ENCODE peak calls at places on chromosomes 7 and 10, in five cellular contexts. One of them, this sample, is unnamed.

GRCh38 chr7:82507365-82507975 is 63.9 kb upstream of the CACNA2D1 start:
- DNase-seq in M059J: no peak
- DNase-seq in psoas muscle: no peak
- DNase-seq in aorta: no peak
- DNase-seq in stimulated activated CD4-positive, alpha-beta T cell treated with anti-CD3 and anti-CD28 coated beads, Interleukin-1b, Interleukin-23, amount 100 ng/mL, for 1 hour: no peak
- DNase-seq in this sample: no peak

GRCh38 chr10:97724341-97724941 is 10.9 kb downstream of the MARVELD1 start:
- DNase-seq in aorta: peak; percentile 79
- DNase-seq in M059J: no peak
- DNase-seq in psoas muscle: peak; percentile 42
- DNase-seq in stimulated activated CD4-positive, alpha-beta T cell treated with anti-CD3 and anti-CD28 coated beads, Interleukin-1b, Interleukin-23, amount 100 ng/mL, for 1 hour: no peak
- DNase-seq in this sample: no peak

GRCh38 chr7:13894956-13895355 is 94.5 kb downstream of the ETV1 start:
- DNase-seq in aorta: no peak
- DNase-seq in M059J: no peak
- DNase-seq in stimulated activated CD4-positive, alpha-beta T cell treated with anti-CD3 and anti-CD28 coated beads, Interleukin-1b, Interleukin-23, amount 100 ng/mL, for 1 hour: no peak
- DNase-seq in psoas muscle: no peak
- DNase-seq in this sample: no peak

GRCh38 chr7:38872202-38872601 is 36.8 kb downstream of the VPS41 start:
- DNase-seq in stimulated activated CD4-positive, alpha-beta T cell treated with anti-CD3 and anti-CD28 coated beads, Interleukin-1b, Interleukin-23, amount 100 ng/mL, for 1 hour: no peak
- DNase-seq in aorta: no peak
- DNase-seq in psoas muscle: no peak
- DNase-seq in M059J: no peak
- DNase-seq in this sample: no peak

GRCh38 chr10:17785276-17785935 is 23.7 kb upstream of the MRC1 start:
- DNase-seq in psoas muscle: no peak
- DNase-seq in aorta: no peak
- DNase-seq in stimulated activated CD4-positive, alpha-beta T cell treated with anti-CD3 and anti-CD28 coated beads, Interleukin-1b, Interleukin-23, amount 100 ng/mL, for 1 hour: no peak
- DNase-seq in M059J: no peak
- DNase-seq in this sample: peak; percentile 73

GRCh38 chr7:879093-879492 is 2.7 kb downstream of the GET4 start:
- DNase-seq in M059J: no peak
- DNase-seq in psoas muscle: peak; percentile 41
- DNase-seq in stimulated activated CD4-positive, alpha-beta T cell treated with anti-CD3 and anti-CD28 coated beads, Interleukin-1b, Interleukin-23, amount 100 ng/mL, for 1 hour: no peak
- DNase-seq in aorta: no peak
- DNase-seq in this sample: no peak

GRCh38 chr10:5894873-5895272 is 4.8 kb downstream of the FBH1 start:
- DNase-seq in aorta: no peak
- DNase-seq in psoas muscle: no peak
- DNase-seq in stimulated activated CD4-positive, alpha-beta T cell treated with anti-CD3 and anti-CD28 coated beads, Interleukin-1b, Interleukin-23, amount 100 ng/mL, for 1 hour: no peak
- DNase-seq in M059J: no peak
- DNase-seq in this sample: no peak

GRCh38 chr10:122143238-122143841 is 127.8 kb upstream of the BTBD16 start:
- DNase-seq in stimulated activated CD4-positive, alpha-beta T cell treated with anti-CD3 and anti-CD28 coated beads, Interleukin-1b, Interleukin-23, amount 100 ng/mL, for 1 hour: no peak
- DNase-seq in aorta: no peak
- DNase-seq in M059J: no peak
- DNase-seq in psoas muscle: no peak
- DNase-seq in this sample: no peak

GRCh38 chr10:88763441-88763840 is 3.6 kb downstream of the LIPN start:
- DNase-seq in psoas muscle: no peak
- DNase-seq in M059J: no peak
- DNase-seq in stimulated activated CD4-positive, alpha-beta T cell treated with anti-CD3 and anti-CD28 coated beads, Interleukin-1b, Interleukin-23, amount 100 ng/mL, for 1 hour: no peak
- DNase-seq in aorta: no peak
- DNase-seq in this sample: no peak

GRCh38 chr10:124224331-124225028 is 131.1 kb upstream of the CHST15 start:
- DNase-seq in psoas muscle: no peak
- DNase-seq in aorta: peak; percentile 84
- DNase-seq in stimulated activated CD4-positive, alpha-beta T cell treated with anti-CD3 and anti-CD28 coated beads, Interleukin-1b, Interleukin-23, amount 100 ng/mL, for 1 hour: no peak
- DNase-seq in M059J: peak; percentile 83
- DNase-seq in this sample: no peak

GRCh38 chr10:101029520-101030309 is 1.2 kb downstream of the PDZD7 start:
- DNase-seq in psoas muscle: no peak
- DNase-seq in aorta: no peak
- DNase-seq in M059J: no peak
- DNase-seq in stimulated activated CD4-positive, alpha-beta T cell treated with anti-CD3 and anti-CD28 coated beads, Interleukin-1b, Interleukin-23, amount 100 ng/mL, for 1 hour: no peak
- DNase-seq in this sample: no peak

GRCh38 chr10:78445308-78445707 is 411.6 kb downstream of the RPS24 start:
- DNase-seq in stimulated activated CD4-positive, alpha-beta T cell treated with anti-CD3 and anti-CD28 coated beads, Interleukin-1b, Interleukin-23, amount 100 ng/mL, for 1 hour: no peak
- DNase-seq in aorta: no peak
- DNase-seq in psoas muscle: no peak
- DNase-seq in M059J: no peak
- DNase-seq in this sample: peak; percentile 34

GRCh38 chr7:94241402-94241925 is 153.2 kb upstream of the COL1A2 start:
- DNase-seq in M059J: no peak
- DNase-seq in stimulated activated CD4-positive, alpha-beta T cell treated with anti-CD3 and anti-CD28 coated beads, Interleukin-1b, Interleukin-23, amount 100 ng/mL, for 1 hour: no peak
- DNase-seq in aorta: no peak
- DNase-seq in psoas muscle: no peak
- DNase-seq in this sample: no peak

GRCh38 chr7:29017666-29018065 is 59.5 kb upstream of the TRIL start:
- DNase-seq in aorta: no peak
- DNase-seq in psoas muscle: no peak
- DNase-seq in stimulated activated CD4-positive, alpha-beta T cell treated with anti-CD3 and anti-CD28 coated beads, Interleukin-1b, Interleukin-23, amount 100 ng/mL, for 1 hour: no peak
- DNase-seq in M059J: peak; percentile 83
- DNase-seq in this sample: no peak

GRCh38 chr10:112115781-112116385 is 67.7 kb downstream of the GPAM start:
- DNase-seq in aorta: no peak
- DNase-seq in psoas muscle: no peak
- DNase-seq in M059J: peak; percentile 22
- DNase-seq in stimulated activated CD4-positive, alpha-beta T cell treated with anti-CD3 and anti-CD28 coated beads, Interleukin-1b, Interleukin-23, amount 100 ng/mL, for 1 hour: peak; percentile 4
- DNase-seq in this sample: no peak

GRCh38 chr10:99551158-99551557 is 18.4 kb downstream of the NKX2-3 start:
- DNase-seq in stimulated activated CD4-positive, alpha-beta T cell treated with anti-CD3 and anti-CD28 coated beads, Interleukin-1b, Interleukin-23, amount 100 ng/mL, for 1 hour: no peak
- DNase-seq in aorta: no peak
- DNase-seq in psoas muscle: peak; percentile 44
- DNase-seq in M059J: peak; percentile 87
- DNase-seq in this sample: peak; percentile 89

GRCh38 chr7:101216001-101216859 is 1.2 kb downstream of the PLOD3 start:
- DNase-seq in M059J: no peak
- DNase-seq in stimulated activated CD4-positive, alpha-beta T cell treated with anti-CD3 and anti-CD28 coated beads, Interleukin-1b, Interleukin-23, amount 100 ng/mL, for 1 hour: no peak
- DNase-seq in aorta: no peak
- DNase-seq in psoas muscle: no peak
- DNase-seq in this sample: peak; percentile 65

GRCh38 chr10:71766717-71767419 is 6.5 kb downstream of the VSIR start:
- DNase-seq in stimulated activated CD4-positive, alpha-beta T cell treated with anti-CD3 and anti-CD28 coated beads, Interleukin-1b, Interleukin-23, amount 100 ng/mL, for 1 hour: no peak
- DNase-seq in M059J: peak; percentile 98
- DNase-seq in aorta: peak; percentile 90
- DNase-seq in psoas muscle: peak; percentile 80
- DNase-seq in this sample: peak; percentile 89

GRCh38 chr10:121614746-121615145 is 16.5 kb upstream of the FGFR2 start:
- DNase-seq in stimulated activated CD4-positive, alpha-beta T cell treated with anti-CD3 and anti-CD28 coated beads, Interleukin-1b, Interleukin-23, amount 100 ng/mL, for 1 hour: no peak
- DNase-seq in aorta: no peak
- DNase-seq in M059J: no peak
- DNase-seq in psoas muscle: no peak
- DNase-seq in this sample: no peak

GRCh38 chr10:129971381-129972144 is 7.5 kb upstream of the EBF3 start:
- DNase-seq in stimulated activated CD4-positive, alpha-beta T cell treated with anti-CD3 and anti-CD28 coated beads, Interleukin-1b, Interleukin-23, amount 100 ng/mL, for 1 hour: no peak
- DNase-seq in psoas muscle: peak; percentile 74
- DNase-seq in aorta: peak; percentile 89
- DNase-seq in M059J: peak; percentile 34
- DNase-seq in this sample: peak; percentile 66

GRCh38 chr10:43267811-43268210 is 946 bp upstream of the RASGEF1A start:
- DNase-seq in aorta: no peak
- DNase-seq in psoas muscle: no peak
- DNase-seq in M059J: no peak
- DNase-seq in stimulated activated CD4-positive, alpha-beta T cell treated with anti-CD3 and anti-CD28 coated beads, Interleukin-1b, Interleukin-23, amount 100 ng/mL, for 1 hour: no peak
- DNase-seq in this sample: no peak

GRCh38 chr10:21525367-21526183 is at the start of gene SKIDA1:
- DNase-seq in aorta: peak; percentile 95
- DNase-seq in psoas muscle: peak; percentile 90
- DNase-seq in stimulated activated CD4-positive, alpha-beta T cell treated with anti-CD3 and anti-CD28 coated beads, Interleukin-1b, Interleukin-23, amount 100 ng/mL, for 1 hour: peak; percentile 35
- DNase-seq in M059J: peak; percentile 88
- DNase-seq in this sample: peak; percentile 93

GRCh38 chr7:2521952-2522591 is 2.5 kb downstream of the LFNG start:
- DNase-seq in psoas muscle: peak; percentile 50
- DNase-seq in aorta: no peak
- DNase-seq in stimulated activated CD4-positive, alpha-beta T cell treated with anti-CD3 and anti-CD28 coated beads, Interleukin-1b, Interleukin-23, amount 100 ng/mL, for 1 hour: no peak
- DNase-seq in M059J: peak; percentile 89
- DNase-seq in this sample: no peak

GRCh38 chr7:132742152-132742551 is 165.9 kb upstream of the PLXNA4 start:
- DNase-seq in psoas muscle: no peak
- DNase-seq in stimulated activated CD4-positive, alpha-beta T cell treated with anti-CD3 and anti-CD28 coated beads, Interleukin-1b, Interleukin-23, amount 100 ng/mL, for 1 hour: no peak
- DNase-seq in M059J: peak; percentile 89
- DNase-seq in aorta: no peak
- DNase-seq in this sample: no peak

GRCh38 chr10:122029503-122030199 is 40.7 kb downstream of the TACC2 start:
- DNase-seq in M059J: peak; percentile 33
- DNase-seq in aorta: no peak
- DNase-seq in psoas muscle: no peak
- DNase-seq in stimulated activated CD4-positive, alpha-beta T cell treated with anti-CD3 and anti-CD28 coated beads, Interleukin-1b, Interleukin-23, amount 100 ng/mL, for 1 hour: no peak
- DNase-seq in this sample: peak; percentile 88

GRCh38 chr10:60048146-60048545 is 141.8 kb upstream of the CCDC6 start:
- DNase-seq in stimulated activated CD4-positive, alpha-beta T cell treated with anti-CD3 and anti-CD28 coated beads, Interleukin-1b, Interleukin-23, amount 100 ng/mL, for 1 hour: no peak
- DNase-seq in aorta: no peak
- DNase-seq in M059J: peak; percentile 27
- DNase-seq in psoas muscle: no peak
- DNase-seq in this sample: no peak

GRCh38 chr7:133819695-133820094 is 307.4 kb upstream of the LRGUK start:
- DNase-seq in stimulated activated CD4-positive, alpha-beta T cell treated with anti-CD3 and anti-CD28 coated beads, Interleukin-1b, Interleukin-23, amount 100 ng/mL, for 1 hour: no peak
- DNase-seq in M059J: no peak
- DNase-seq in psoas muscle: no peak
- DNase-seq in aorta: no peak
- DNase-seq in this sample: no peak

GRCh38 chr10:48533951-48534720 is 70.7 kb downstream of the ARHGAP22 start:
- DNase-seq in M059J: peak; percentile 50
- DNase-seq in stimulated activated CD4-positive, alpha-beta T cell treated with anti-CD3 and anti-CD28 coated beads, Interleukin-1b, Interleukin-23, amount 100 ng/mL, for 1 hour: no peak
- DNase-seq in psoas muscle: no peak
- DNase-seq in aorta: no peak
- DNase-seq in this sample: no peak

GRCh38 chr10:93456480-93456879 is 25.7 kb downstream of the MYOF start:
- DNase-seq in stimulated activated CD4-positive, alpha-beta T cell treated with anti-CD3 and anti-CD28 coated beads, Interleukin-1b, Interleukin-23, amount 100 ng/mL, for 1 hour: no peak
- DNase-seq in M059J: no peak
- DNase-seq in psoas muscle: no peak
- DNase-seq in aorta: no peak
- DNase-seq in this sample: peak; percentile 50

GRCh38 chr10:18666810-18667209 is 7.6 kb downstream of the ARL5B start:
- DNase-seq in stimulated activated CD4-positive, alpha-beta T cell treated with anti-CD3 and anti-CD28 coated beads, Interleukin-1b, Interleukin-23, amount 100 ng/mL, for 1 hour: no peak
- DNase-seq in psoas muscle: no peak
- DNase-seq in aorta: no peak
- DNase-seq in M059J: peak; percentile 61
- DNase-seq in this sample: no peak

This sample was measured in sigmoid colon.